ENCODE peak calls at places on chromosomes 4 and X, in five cellular contexts. L is bronchial epithelial cell; G is CD4-positive, CD25-positive, alpha-beta regulatory T cell; O is AG04449; F is AG09309. Q is an unnamed sample.

GRCh38 chrX:38798956-38799355 is 2.3 kb upstream of the MID1IP1 start:
- DNase-seq in O (peak), F (peak), G (no peak), L (peak), Q (peak)

GRCh38 chr4:101597204-101597603 is 193.3 kb upstream of the BANK1 start:
- DNase-seq in L (peak), O (no peak), G (peak), F (no peak), Q (no peak)

GRCh38 chrX:67543818-67544217 is at the start of gene AR:
- DNase-seq in O (no peak), L (peak), G (no peak), F (no peak), Q (no peak)

GRCh38 chr4:147813107-147813773 is 81.4 kb downstream of the ARHGAP10 start:
- DNase-seq in L (no peak), F (no peak), G (no peak), O (no peak), Q (no peak)

GRCh38 chr4:26181616-26182015 is 139.2 kb upstream of the RBPJ start:
- DNase-seq in G (no peak), L (peak), F (no peak), O (no peak), Q (peak)

GRCh38 chr4:38009949-38010348 is 49.8 kb downstream of the PTTG2 start:
- DNase-seq in O (no peak), G (no peak), F (no peak), L (no peak), Q (no peak)

GRCh38 chrX:116749943-116750342 is 287.2 kb upstream of the CT83 start:
- DNase-seq in F (peak), O (no peak), G (no peak), L (peak), Q (peak)

GRCh38 chr4:189279188-189279587 is 661.5 kb upstream of the FRG1 start:
- DNase-seq in G (no peak), O (peak), L (no peak), F (no peak), Q (no peak)

GRCh38 chr4:166363198-166363597 is 490.2 kb downstream of the TLL1 start:
- DNase-seq in G (no peak), O (no peak), F (no peak), L (no peak), Q (no peak)

GRCh38 chr4:118904935-118905334 is 16.3 kb downstream of the SYNPO2 start:
- DNase-seq in O (no peak), G (no peak), F (no peak), L (no peak), Q (no peak)

GRCh38 chr4:25779021-25779420 is 83.8 kb downstream of the SEL1L3 start:
- DNase-seq in F (no peak), L (peak), G (no peak), O (no peak), Q (peak)

GRCh38 chrX:65821721-65822496 is 154.5 kb downstream of the MSN start:
- DNase-seq in L (no peak), G (peak), O (no peak), F (no peak), Q (peak)

GRCh38 chr4:153020460-153020859 is 84.3 kb downstream of the FHDC1 start:
- DNase-seq in L (no peak), O (no peak), F (no peak), G (no peak), Q (no peak)

GRCh38 chrX:118455013-118455412 is 40.6 kb upstream of the DOCK11 start:
- DNase-seq in O (no peak), F (no peak), L (no peak), G (no peak), Q (no peak)

GRCh38 chr4:162408309-162408708 is 244.5 kb upstream of the FSTL5 start:
- DNase-seq in O (no peak), G (no peak), F (no peak), L (no peak), Q (no peak)

GRCh38 chr4:8441499-8442091 is 1.0 kb downstream of the TRMT44 start:
- DNase-seq in L (no peak), G (no peak), F (no peak), O (no peak), Q (peak)

GRCh38 chrX:120857240-120857639 is 18.4 kb downstream of the CT47B1 start:
- DNase-seq in F (no peak), L (peak), G (peak), O (no peak), Q (peak)

GRCh38 chrX:21479695-21480280 is 105.6 kb downstream of the CNKSR2 start:
- DNase-seq in G (peak), L (peak), O (peak), F (peak), Q (peak)

GRCh38 chr4:153573881-153574807 is 108.0 kb downstream of the TMEM131L start:
- DNase-seq in L (peak), G (peak), O (peak), F (peak), Q (peak)

GRCh38 chrX:16188687-16189086 is 21.4 kb downstream of the MAGEB17 start:
- DNase-seq in L (peak), F (no peak), O (no peak), G (no peak), Q (peak)

GRCh38 chr4:173037242-173037641 is 131.4 kb upstream of the GALNT7 start:
- DNase-seq in L (no peak), F (no peak), O (no peak), G (no peak), Q (no peak)

GRCh38 chr4:116531026-116531425 is 554.4 kb downstream of the TRAM1L1 start:
- DNase-seq in O (no peak), F (no peak), L (no peak), G (no peak), Q (no peak)

GRCh38 chrX:106899841-106900240 is 3.3 kb downstream of the RIPPLY1 start:
- DNase-seq in G (no peak), O (no peak), L (no peak), F (no peak), Q (no peak)

GRCh38 chr4:36533944-36534343 is 252.5 kb downstream of the DTHD1 start:
- DNase-seq in F (no peak), G (no peak), L (peak), O (no peak), Q (peak)

GRCh38 chrX:95427389-95427788 is 1257.3 kb upstream of the DIAPH2 start:
- DNase-seq in G (no peak), F (no peak), L (peak), O (no peak), Q (peak)

GRCh38 chrX:110600745-110601310 is 194.8 kb downstream of the CHRDL1 start:
- DNase-seq in L (no peak), O (no peak), G (no peak), F (peak), Q (no peak)

GRCh38 chr4:174828845-174829701 is at the start of gene GLRA3:
- DNase-seq in O (no peak), L (peak), F (no peak), G (peak), Q (peak)

GRCh38 chr4:15598644-15599043 is 56.5 kb downstream of the FBXL5 start:
- DNase-seq in O (peak), L (no peak), F (no peak), G (no peak), Q (no peak)

GRCh38 chr4:184165291-184165690 is 52.4 kb downstream of the ENPP6 start:
- DNase-seq in G (no peak), L (no peak), F (no peak), O (no peak), Q (no peak)

GRCh38 chr4:15958562-15958961 is 4.4 kb downstream of the FGFBP2 start:
- DNase-seq in F (no peak), G (no peak), L (no peak), O (no peak), Q (no peak)

GRCh38 chr4:145845118-145845517 is 93.5 kb downstream of the ZNF827 start:
- DNase-seq in F (no peak), O (no peak), L (no peak), G (no peak), Q (no peak)

GRCh38 chr4:105107105-105107856 is 39.4 kb upstream of the TET2 start:
- DNase-seq in G (no peak), F (no peak), O (no peak), L (no peak), Q (no peak)

GRCh38 chr4:108172780-108173598 is 4.3 kb upstream of the LEF1 start:
- DNase-seq in F (no peak), L (no peak), O (no peak), G (peak), Q (peak)

GRCh38 chr4:108171541-108172230 is 3.0 kb upstream of the LEF1 start:
- DNase-seq in F (no peak), G (peak), L (no peak), O (no peak), Q (no peak)

GRCh38 chr4:108173599-108174057 is 4.9 kb upstream of the LEF1 start:
- DNase-seq in F (no peak), G (no peak), L (no peak), O (no peak), Q (no peak)

GRCh38 chr4:108170729-108171540 is 2.2 kb upstream of the LEF1 start:
- DNase-seq in G (no peak), F (no peak), L (no peak), O (no peak), Q (no peak)

DNA sequence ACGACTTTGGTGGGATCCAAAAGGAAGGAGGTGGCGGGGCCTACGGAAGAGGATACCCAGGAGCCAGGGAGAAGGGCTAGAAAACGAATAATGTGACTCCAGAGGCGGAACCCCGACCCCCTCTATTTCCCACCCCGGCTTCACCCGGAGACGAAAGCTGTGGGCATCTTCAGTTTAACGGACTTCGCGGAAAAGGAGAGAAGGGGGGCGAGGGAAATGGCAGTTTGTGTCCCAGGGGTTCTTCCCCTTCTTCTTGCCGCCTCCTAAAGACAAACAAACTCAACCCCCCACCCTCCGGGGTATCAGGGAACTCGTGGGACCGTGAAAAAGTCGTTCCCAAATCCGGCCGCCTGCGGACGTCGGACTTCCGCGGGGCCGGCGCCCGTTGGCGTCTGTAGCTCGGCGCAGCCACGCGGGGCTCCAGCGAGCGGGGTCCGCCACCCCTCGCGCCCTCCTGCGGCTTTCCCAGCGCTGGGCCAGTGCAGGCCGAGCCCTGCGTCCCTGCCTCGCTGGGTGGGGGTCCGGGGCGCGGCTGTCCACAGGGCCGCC is 3.6 kb upstream of the LEF1 start:
- DNase-seq in O (no peak), F (no peak), G (peak), L (no peak), Q (no peak)
- H3K4me3 ChIP-seq in O (peak), F (no peak), G (peak), L (no peak), Q (no peak)

DNA sequence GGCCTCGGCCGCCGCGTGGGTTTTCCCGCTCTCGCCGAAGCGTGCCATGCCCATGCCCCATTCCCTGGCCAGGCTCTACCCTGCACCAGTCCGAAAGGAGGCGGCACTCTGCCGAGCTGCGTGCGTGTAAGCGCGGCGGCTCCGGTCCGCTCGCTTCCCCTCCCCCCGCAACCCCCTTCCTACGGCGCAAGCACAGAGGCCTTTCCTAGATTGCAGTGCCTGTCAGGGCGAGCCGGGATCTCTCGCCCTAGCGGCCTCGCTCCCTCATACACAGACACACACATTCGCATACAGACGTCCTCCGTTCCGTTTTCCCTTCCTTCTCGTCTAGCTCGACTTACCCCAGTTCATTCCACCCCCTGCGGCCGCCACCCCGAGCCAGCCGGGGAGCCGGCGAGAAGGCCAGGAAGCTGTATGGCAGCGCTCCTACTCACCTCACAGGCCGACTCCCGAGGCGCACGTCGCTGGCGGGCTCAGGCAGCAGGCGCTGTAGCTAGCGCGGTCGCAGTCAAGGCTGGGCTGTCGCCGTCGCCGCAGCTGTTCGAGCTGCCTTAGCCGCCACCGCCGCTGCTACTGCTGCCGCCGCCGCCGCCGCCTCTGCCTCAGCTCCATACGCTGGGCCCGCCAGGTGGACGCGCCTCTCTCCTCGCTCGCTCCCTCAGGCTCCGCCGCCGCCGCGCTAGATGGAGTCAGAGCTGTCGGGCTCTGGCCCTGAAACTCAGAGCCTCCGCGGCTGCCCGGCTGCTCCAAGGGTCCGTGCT is 623 bp downstream of the NEXMIF start:
- DNase-seq in O (no peak), F (no peak), G (peak), L (peak), Q (peak)
- H3K4me3 ChIP-seq in O (peak), F (peak), G (no peak), L (peak), Q (peak)

DNA sequence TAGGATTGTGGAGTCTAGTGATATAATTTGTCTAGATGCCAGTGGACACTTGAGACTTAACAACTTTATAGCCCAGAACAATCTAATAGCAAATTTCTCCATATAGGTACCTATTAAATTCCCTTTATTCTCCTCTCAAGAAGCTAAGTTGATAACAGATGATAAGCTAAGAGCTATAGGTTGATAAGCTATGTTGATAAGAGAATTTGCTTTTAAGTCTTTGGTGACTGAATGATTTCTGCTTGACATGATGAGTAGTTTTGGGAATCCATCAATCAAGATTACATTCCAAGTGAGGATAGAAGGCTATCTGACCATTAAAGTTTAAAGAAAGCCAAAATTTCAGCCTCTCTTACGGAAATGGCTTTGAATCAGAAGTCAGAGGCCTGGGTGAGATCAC is 131.6 kb downstream of the EMCN start:
- DNase-seq in L (no peak), O (no peak), G (no peak), F (no peak), Q (no peak)
- H3K4me3 ChIP-seq in L (no peak), O (no peak), G (no peak), F (no peak), Q (no peak)

GRCh38 chrX:42544883-42545282 is 233.1 kb downstream of the PPP1R2C start:
- DNase-seq in O (no peak), L (no peak), F (no peak), G (no peak), Q (no peak)

GRCh38 chrX:42546800-42547199 is 231.2 kb downstream of the PPP1R2C start:
- DNase-seq in O (no peak), F (no peak), L (no peak), G (no peak), Q (no peak)
- H3K4me3 ChIP-seq in O (no peak), F (no peak), L (no peak), G (no peak), Q (no peak)

GRCh38 chr4:3294401-3295241 is 1.8 kb downstream of the RGS12 start:
- DNase-seq in O (no peak), F (no peak), L (no peak), G (no peak), Q (no peak)
- H3K4me3 ChIP-seq in O (no peak), F (no peak), L (no peak), G (no peak), Q (no peak)

GRCh38 chrX:153884136-153885076 is 1.6 kb downstream of the L1CAM start:
- DNase-seq in F (no peak), O (no peak), L (peak), G (no peak), Q (peak)
- H3K4me3 ChIP-seq in F (no peak), O (no peak), L (no peak), G (no peak), Q (no peak)

GRCh38 chrX:123348468-123348867 is 164.4 kb downstream of the GRIA3 start:
- DNase-seq in L (no peak), F (no peak), G (no peak), O (no peak), Q (no peak)
- H3K4me3 ChIP-seq in L (no peak), F (no peak), G (no peak), O (no peak), Q (no peak)

GRCh38 chr4:170089274-170089742 is 448 bp downstream of the AADAT start:
- DNase-seq in L (peak), F (no peak), O (no peak), G (no peak), Q (peak)

GRCh38 chr4:170089743-170090666 is at the start of gene AADAT:
- DNase-seq in O (no peak), F (peak), L (peak), G (peak), Q (peak)

GRCh38 chr4:170090667-170091052 is 904 bp upstream of the AADAT start:
- DNase-seq in G (no peak), L (peak), O (no peak), F (no peak), Q (no peak)

GRCh38 chr4:170088686-170089085 is 1.1 kb downstream of the AADAT start:
- DNase-seq in L (no peak), F (no peak), O (no peak), G (no peak), Q (no peak)

DNA sequence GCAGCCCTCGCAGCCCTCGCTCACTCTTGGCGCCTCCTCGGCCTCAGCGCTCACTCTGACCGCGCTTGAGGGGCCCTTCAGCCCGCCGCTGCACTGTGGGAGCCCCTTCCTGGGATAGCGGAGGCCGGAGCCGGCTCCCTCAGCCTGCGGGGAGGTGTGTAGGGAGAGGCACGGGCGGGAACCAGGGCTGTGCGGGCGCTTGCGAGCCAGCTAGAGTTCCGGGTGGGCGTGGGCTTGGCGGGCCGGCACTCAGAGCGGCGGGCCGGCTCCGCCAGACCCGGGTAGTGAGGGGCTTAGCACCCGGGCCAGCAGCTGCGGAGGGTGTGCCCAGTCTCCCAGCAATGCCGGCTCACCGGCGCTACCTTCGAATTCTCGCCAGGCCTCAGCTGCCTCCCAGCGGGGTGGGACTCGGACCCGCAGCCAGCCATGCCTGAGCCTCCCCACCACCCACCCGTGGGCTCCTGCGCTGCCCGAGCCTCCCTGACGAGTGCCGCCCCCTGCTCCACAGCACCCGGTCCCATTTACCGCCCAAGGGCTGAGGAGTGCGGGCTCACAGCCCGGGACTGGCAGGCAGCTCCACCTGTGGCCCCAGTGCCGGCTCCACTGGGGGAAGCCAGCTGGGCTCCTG is 1.4 kb upstream of the AADAT start:
- DNase-seq in L (no peak), G (no peak), F (no peak), O (no peak), Q (no peak)
- H3K4me3 ChIP-seq in L (no peak), G (no peak), F (no peak), O (no peak), Q (no peak)

DNA sequence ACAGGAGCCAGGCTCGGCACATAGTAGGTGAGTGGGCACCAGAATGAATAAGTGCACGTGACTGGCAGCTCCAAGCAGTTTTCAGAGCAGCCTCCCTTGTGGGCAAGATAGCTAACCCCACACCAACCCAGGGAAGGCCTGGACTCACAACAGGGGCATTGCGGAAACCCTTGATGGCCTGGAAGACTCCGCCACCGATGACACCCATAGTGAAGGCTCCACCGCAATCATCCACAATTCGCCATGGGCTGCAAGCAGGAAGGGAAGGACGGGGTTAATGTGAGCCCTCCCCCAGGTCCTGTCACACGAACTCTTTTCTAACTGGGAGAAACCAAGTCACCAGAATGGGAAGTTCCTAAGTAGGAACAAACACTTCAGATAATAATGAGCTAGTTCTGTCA is 957 bp downstream of the TIMM17B start:
- DNase-seq in G (no peak), L (no peak), O (no peak), F (no peak), Q (no peak)
- H3K4me3 ChIP-seq in G (peak), L (peak), O (peak), F (peak), Q (peak)

GRCh38 chrX:73765776-73766465 is 202.9 kb downstream of the CHIC1 start:
- DNase-seq in F (no peak), G (no peak), L (no peak), O (no peak), Q (no peak)
- H3K4me3 ChIP-seq in F (no peak), G (no peak), L (no peak), O (no peak), Q (no peak)